ENCODE peak calls at places on chromosomes 6 and 20, in five cellular contexts. One of them, this sample, is unnamed.
A peak's percentile ranks its signal among the peaks of the same experiment; 100 is the strongest.

GRCh38 chr6:6434151-6434550 is 113.7 kb upstream of the F13A1 start:
- DNase-seq in heart left ventricle: no peak
- DNase-seq in transverse colon: no peak
- DNase-seq in ovary: no peak
- DNase-seq in IMR-90: no peak
- DNase-seq in this sample: no peak

GRCh38 chr6:157558487-157559200 is 177.7 kb downstream of the ZDHHC14 start:
- DNase-seq in IMR-90: no peak
- DNase-seq in transverse colon: no peak
- DNase-seq in heart left ventricle: no peak
- DNase-seq in ovary: no peak
- DNase-seq in this sample: no peak

GRCh38 chr6:82270791-82271392 is 23.3 kb upstream of the IBTK start:
- DNase-seq in ovary: no peak
- DNase-seq in IMR-90: peak; percentile 52
- DNase-seq in transverse colon: no peak
- DNase-seq in heart left ventricle: no peak
- DNase-seq in this sample: no peak

GRCh38 chr6:125307964-125308615 is 6.3 kb upstream of the HDDC2 start:
- DNase-seq in IMR-90: no peak
- DNase-seq in transverse colon: no peak
- DNase-seq in ovary: no peak
- DNase-seq in heart left ventricle: no peak
- DNase-seq in this sample: no peak

GRCh38 chr20:32216396-32217142 is 8.9 kb downstream of the POFUT1 start:
- DNase-seq in ovary: no peak
- DNase-seq in transverse colon: peak; percentile 81
- DNase-seq in heart left ventricle: no peak
- DNase-seq in IMR-90: no peak
- DNase-seq in this sample: no peak

GRCh38 chr20:31864521-31865400 is 5.6 kb downstream of the DUSP15 start:
- DNase-seq in heart left ventricle: no peak
- DNase-seq in IMR-90: no peak
- DNase-seq in ovary: no peak
- DNase-seq in transverse colon: no peak
- DNase-seq in this sample: no peak

GRCh38 chr6:44054635-44055559 is 72.4 kb downstream of the MRPL14 start:
- DNase-seq in transverse colon: no peak
- DNase-seq in IMR-90: peak; percentile 62
- DNase-seq in heart left ventricle: no peak
- DNase-seq in ovary: no peak
- DNase-seq in this sample: no peak

GRCh38 chr20:38225900-38226263 is 34.7 kb downstream of the KIAA1755 start:
- DNase-seq in transverse colon: no peak
- DNase-seq in ovary: no peak
- DNase-seq in IMR-90: no peak
- DNase-seq in heart left ventricle: no peak
- DNase-seq in this sample: no peak

GRCh38 chr6:159540883-159541282 is 152.2 kb downstream of the SOD2 start:
- DNase-seq in transverse colon: no peak
- DNase-seq in ovary: no peak
- DNase-seq in IMR-90: no peak
- DNase-seq in heart left ventricle: no peak
- DNase-seq in this sample: no peak

GRCh38 chr6:10347561-10348327 is 67.1 kb downstream of the TFAP2A start:
- DNase-seq in heart left ventricle: no peak
- DNase-seq in ovary: no peak
- DNase-seq in IMR-90: peak; percentile 24
- DNase-seq in transverse colon: no peak
- DNase-seq in this sample: no peak

GRCh38 chr6:80967618-80968017 is 784.9 kb downstream of the TENT5A start:
- DNase-seq in IMR-90: no peak
- DNase-seq in heart left ventricle: no peak
- DNase-seq in ovary: no peak
- DNase-seq in transverse colon: no peak
- DNase-seq in this sample: no peak

GRCh38 chr6:26003102-26003694 is 40.6 kb downstream of the TRIM38 start:
- DNase-seq in heart left ventricle: peak; percentile 45
- DNase-seq in ovary: peak; percentile 72
- DNase-seq in IMR-90: peak; percentile 56
- DNase-seq in transverse colon: peak; percentile 68
- DNase-seq in this sample: peak; percentile 50

GRCh38 chr6:162421004-162421403 is 306.6 kb downstream of the PRKN start:
- DNase-seq in IMR-90: no peak
- DNase-seq in heart left ventricle: no peak
- DNase-seq in transverse colon: no peak
- DNase-seq in ovary: no peak
- DNase-seq in this sample: no peak

GRCh38 chr20:46348972-46349741 is 40.9 kb upstream of the CDH22 start:
- DNase-seq in IMR-90: peak; percentile 31
- DNase-seq in ovary: peak; percentile 43
- DNase-seq in transverse colon: peak; percentile 43
- DNase-seq in heart left ventricle: peak; percentile 66
- DNase-seq in this sample: peak; percentile 44

GRCh38 chr6:52551483-52552277 is 25.2 kb downstream of the TRAM2 start:
- DNase-seq in ovary: no peak
- DNase-seq in transverse colon: peak; percentile 58
- DNase-seq in heart left ventricle: peak; percentile 79
- DNase-seq in IMR-90: peak; percentile 91
- DNase-seq in this sample: no peak

GRCh38 chr6:165611294-165611693 is 51.7 kb downstream of the PDE10A start:
- DNase-seq in ovary: no peak
- DNase-seq in IMR-90: no peak
- DNase-seq in transverse colon: no peak
- DNase-seq in heart left ventricle: peak; percentile 38
- DNase-seq in this sample: no peak
- TF ChIP-seq POLR2A in ovary: no peak
- TF ChIP-seq POLR2A in IMR-90: no peak
- TF ChIP-seq POLR2A in transverse colon: no peak
- TF ChIP-seq POLR2A in heart left ventricle: no peak
- TF ChIP-seq POLR2A in this sample: no peak

GRCh38 chr20:63253065-63253437 is 1.2 kb downstream of the NKAIN4 start:
- DNase-seq in IMR-90: no peak
- DNase-seq in ovary: no peak
- DNase-seq in transverse colon: no peak
- DNase-seq in heart left ventricle: no peak
- DNase-seq in this sample: no peak
- TF ChIP-seq CTCF in IMR-90: no peak
- TF ChIP-seq CTCF in ovary: no peak
- TF ChIP-seq CTCF in transverse colon: no peak
- TF ChIP-seq CTCF in heart left ventricle: no peak
- TF ChIP-seq CTCF in this sample: no peak

GRCh38 chr6:132205946-132206345 is 195.3 kb downstream of the MOXD1 start:
- DNase-seq in ovary: no peak
- DNase-seq in IMR-90: peak; percentile 34
- DNase-seq in heart left ventricle: no peak
- DNase-seq in transverse colon: no peak
- DNase-seq in this sample: no peak

GRCh38 chr6:132199343-132199742 is 201.9 kb downstream of the MOXD1 start:
- DNase-seq in heart left ventricle: no peak
- DNase-seq in IMR-90: peak; percentile 90
- DNase-seq in ovary: no peak
- DNase-seq in transverse colon: no peak
- DNase-seq in this sample: no peak

GRCh38 chr6:132204606-132205005 is 196.7 kb downstream of the MOXD1 start:
- DNase-seq in IMR-90: no peak
- DNase-seq in ovary: no peak
- DNase-seq in heart left ventricle: no peak
- DNase-seq in transverse colon: no peak
- DNase-seq in this sample: no peak

GRCh38 chr6:132198896-132199295 is 202.4 kb downstream of the MOXD1 start:
- DNase-seq in IMR-90: peak; percentile 87
- DNase-seq in ovary: no peak
- DNase-seq in heart left ventricle: no peak
- DNase-seq in transverse colon: no peak
- DNase-seq in this sample: no peak

GRCh38 chr6:132202569-132202968 is 198.7 kb downstream of the MOXD1 start:
- DNase-seq in heart left ventricle: no peak
- DNase-seq in IMR-90: peak; percentile 96
- DNase-seq in ovary: no peak
- DNase-seq in transverse colon: no peak
- DNase-seq in this sample: peak; percentile 33
- H3K27ac ChIP-seq in heart left ventricle: peak overlapping the region; percentile 72
- H3K27ac ChIP-seq in IMR-90: no peak overlapping the region
- H3K27ac ChIP-seq in ovary: no peak overlapping the region
- H3K27ac ChIP-seq in transverse colon: peak overlapping the region; percentile 30
- H3K27ac ChIP-seq in this sample: peak overlapping the region; percentile 71

GRCh38 chr6:2990932-2991506 is 8.7 kb upstream of the NQO2 start:
- DNase-seq in transverse colon: no peak
- DNase-seq in IMR-90: no peak
- DNase-seq in heart left ventricle: no peak
- DNase-seq in ovary: no peak
- DNase-seq in this sample: no peak

GRCh38 chr6:2988426-2989331 is 11.0 kb upstream of the NQO2 start:
- DNase-seq in IMR-90: peak; percentile 95
- DNase-seq in transverse colon: peak; percentile 90
- DNase-seq in ovary: peak; percentile 83
- DNase-seq in heart left ventricle: peak; percentile 94
- DNase-seq in this sample: peak; percentile 81

GRCh38 chr6:2990179-2990931 is 9.3 kb upstream of the NQO2 start:
- DNase-seq in IMR-90: no peak
- DNase-seq in ovary: peak; percentile 47
- DNase-seq in heart left ventricle: no peak
- DNase-seq in transverse colon: peak; percentile 38
- DNase-seq in this sample: no peak

GRCh38 chr6:2988076-2988425 is 11.6 kb upstream of the NQO2 start:
- DNase-seq in IMR-90: no peak
- DNase-seq in transverse colon: no peak
- DNase-seq in heart left ventricle: no peak
- DNase-seq in ovary: no peak
- DNase-seq in this sample: no peak

DNA sequence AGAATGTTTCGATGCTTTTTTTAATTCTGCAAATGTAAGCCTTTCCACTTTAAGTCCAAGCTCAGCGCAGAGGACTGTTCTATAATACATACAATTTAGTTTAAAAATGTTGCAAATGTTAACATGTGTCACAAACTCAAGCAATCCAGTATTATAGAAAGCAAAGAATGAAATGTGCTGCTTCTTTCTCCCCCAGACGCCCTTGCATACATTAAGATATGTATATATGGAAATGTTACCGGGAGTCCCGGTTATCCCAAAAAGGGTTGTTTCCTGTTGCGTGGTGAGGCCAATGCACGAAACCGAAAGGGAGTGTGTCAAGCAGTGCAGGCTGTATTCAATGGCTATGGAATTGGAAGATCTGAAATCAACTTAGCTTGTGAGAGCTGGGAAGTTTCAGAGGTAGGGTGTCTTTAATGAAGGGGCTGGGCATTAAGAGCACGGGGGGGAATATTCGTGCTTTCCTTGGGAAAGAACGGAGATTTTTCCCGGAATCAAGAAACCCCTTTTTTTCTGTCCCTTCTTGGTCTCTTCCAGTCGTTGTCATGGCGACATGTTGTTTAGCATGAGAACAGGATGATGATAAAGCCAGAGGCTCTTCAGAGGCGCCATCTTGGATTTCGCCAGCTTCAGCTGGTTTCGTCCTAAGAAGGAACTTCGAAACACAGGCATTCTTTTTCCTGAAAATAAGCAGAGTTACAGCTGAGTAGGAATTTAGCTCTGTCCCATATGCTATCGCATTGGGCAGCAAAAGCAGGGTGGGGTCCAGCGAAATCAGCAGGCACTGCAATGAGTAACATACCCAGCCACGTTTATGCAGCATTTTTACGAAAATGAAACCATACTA is 10.1 kb upstream of the NQO2 start:
- DNase-seq in IMR-90: peak; percentile 95
- DNase-seq in heart left ventricle: peak; percentile 90
- DNase-seq in ovary: peak; percentile 92
- DNase-seq in transverse colon: peak; percentile 89
- DNase-seq in this sample: peak; percentile 73
- TF ChIP-seq POLR2A in IMR-90: peak; percentile 78
- TF ChIP-seq POLR2A in heart left ventricle: peak; percentile 33
- TF ChIP-seq POLR2A in ovary: peak; percentile 89
- TF ChIP-seq POLR2A in transverse colon: peak; percentile 42
- TF ChIP-seq POLR2A in this sample: peak; percentile 77

GRCh38 chr20:22353586-22353985 is 230.8 kb downstream of the FOXA2 start:
- DNase-seq in ovary: no peak
- DNase-seq in transverse colon: no peak
- DNase-seq in IMR-90: no peak
- DNase-seq in heart left ventricle: no peak
- DNase-seq in this sample: no peak
- TF ChIP-seq CTCF in ovary: no peak
- TF ChIP-seq CTCF in transverse colon: no peak
- TF ChIP-seq CTCF in IMR-90: no peak
- TF ChIP-seq CTCF in heart left ventricle: no peak
- TF ChIP-seq CTCF in this sample: no peak

DNA sequence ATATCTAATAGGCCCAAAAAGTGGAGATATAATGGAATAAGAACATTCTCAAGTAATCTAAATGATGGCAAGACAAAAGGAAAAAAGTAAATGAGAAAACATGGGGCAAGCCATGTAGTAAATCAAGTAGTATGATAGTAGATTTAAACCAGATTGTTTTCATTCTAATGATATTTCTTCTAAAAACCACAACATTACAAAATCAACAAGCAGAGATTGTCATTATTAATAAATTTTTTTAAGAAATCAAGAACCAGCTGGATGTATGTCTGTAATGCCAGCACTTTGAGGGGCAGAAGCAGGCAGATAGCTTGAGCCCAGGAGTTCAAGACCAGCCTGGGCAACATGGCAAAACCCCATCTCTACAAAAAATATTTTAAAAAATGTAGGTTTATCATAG is 155.0 kb downstream of the RNGTT start:
- DNase-seq in transverse colon: no peak
- DNase-seq in ovary: no peak
- DNase-seq in heart left ventricle: no peak
- DNase-seq in IMR-90: no peak
- DNase-seq in this sample: no peak
- H3K27ac ChIP-seq in transverse colon: no peak overlapping the region
- H3K27ac ChIP-seq in ovary: no peak overlapping the region
- H3K27ac ChIP-seq in heart left ventricle: no peak overlapping the region
- H3K27ac ChIP-seq in IMR-90: no peak overlapping the region
- H3K27ac ChIP-seq in this sample: no peak overlapping the region

DNA sequence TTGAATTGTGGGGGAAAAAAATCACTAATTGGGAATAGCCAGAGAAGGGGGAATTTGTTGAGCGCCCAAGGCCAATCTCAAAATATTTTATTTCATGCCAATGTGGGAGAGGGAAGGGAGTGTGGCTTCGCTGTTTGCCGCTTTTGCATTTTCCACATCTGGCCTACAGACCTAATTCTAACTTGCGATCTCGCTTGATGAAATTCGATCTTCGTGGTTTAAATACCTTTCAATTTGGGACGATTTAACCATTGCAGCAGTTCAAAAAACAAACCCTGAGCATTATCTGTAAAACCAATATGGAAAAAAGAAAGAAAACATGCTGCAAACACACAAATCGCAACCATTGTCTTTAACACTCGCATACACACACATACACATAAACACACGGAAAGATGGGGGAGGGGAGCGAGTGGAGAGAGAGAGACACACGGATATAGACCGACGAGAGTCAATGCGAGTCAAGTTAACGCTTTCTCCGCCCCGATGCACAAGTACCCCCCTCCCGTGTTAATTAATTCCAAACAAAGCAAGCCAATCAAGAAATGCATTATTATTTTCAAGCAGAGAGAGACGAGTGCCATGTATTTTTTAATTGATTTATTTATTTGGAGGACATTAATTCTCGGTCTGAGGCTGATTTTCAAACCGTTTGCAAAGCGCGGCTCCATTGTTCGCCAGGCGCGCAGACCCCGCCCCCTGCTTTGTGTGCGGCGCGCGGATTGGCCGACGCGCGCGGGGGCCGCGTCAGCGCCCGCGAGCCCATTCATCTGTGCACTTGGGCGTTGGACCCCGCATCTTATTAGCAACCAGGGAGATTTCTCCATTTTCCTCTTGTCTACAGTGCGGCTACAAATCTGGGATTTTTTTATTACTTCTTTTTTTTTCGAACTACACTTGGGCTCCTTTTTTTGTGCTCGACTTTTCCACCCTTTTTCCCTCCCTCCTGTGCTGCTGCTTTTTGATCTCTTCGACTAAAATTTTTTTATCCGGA is at the start of gene MARCKS:
- DNase-seq in ovary: peak; percentile 83
- DNase-seq in IMR-90: peak; percentile 92
- DNase-seq in heart left ventricle: peak; percentile 90
- DNase-seq in transverse colon: peak; percentile 88
- DNase-seq in this sample: peak; percentile 83
- TF ChIP-seq POLR2A in ovary: peak; percentile 80
- TF ChIP-seq POLR2A in IMR-90: peak; percentile 82
- TF ChIP-seq POLR2A in heart left ventricle: no peak
- TF ChIP-seq POLR2A in transverse colon: peak; percentile 88
- TF ChIP-seq POLR2A in this sample: peak; percentile 92